ENCODE peak calls at places on chromosome 19, in five cellular contexts. M is amniotic stem cell; S is stimulated activated CD4-positive, alpha-beta T cell treated with anti-CD3 and anti-CD28 coated beads, Interleukin-12 subunit alpha, Interleukin-12 subunit beta, amount 100 ng/mL, for 24 hours; F is AG08396; D is activated CD4-positive, alpha-beta T cell treated with anti-CD3 and anti-CD28 coated beads for 48 hours. L is an unnamed sample.

GRCh38 chr19:54684537-54684936 is 21.8 kb downstream of the LILRB4 start:
- DNase-seq in M (no peak), S (no peak), F (peak), D (peak), L (no peak)

GRCh38 chr19:29546583-29547190 is 20.9 kb downstream of the VSTM2B start:
- DNase-seq in M (no peak), S (no peak), F (no peak), D (no peak), L (peak)

GRCh38 chr19:2770055-2771013 is 12.7 kb downstream of the SGTA start:
- DNase-seq in M (no peak), S (no peak), F (peak), D (no peak), L (no peak)

GRCh38 chr19:56617531-56617930 is 22.4 kb downstream of the ZNF71 start:
- DNase-seq in M (no peak), S (no peak), F (no peak), D (no peak), L (no peak)

GRCh38 chr19:47520839-47521238 is 6.0 kb upstream of the NAPA start:
- DNase-seq in M (no peak), S (no peak), F (no peak), D (no peak), L (no peak)

GRCh38 chr19:41795031-41795461 is 1.3 kb upstream of the CEACAM3 start:
- DNase-seq in M (no peak), S (peak), F (no peak), D (peak), L (no peak)

GRCh38 chr19:29909545-29909944 is 32.5 kb upstream of the URI1 start:
- DNase-seq in M (no peak), S (no peak), F (no peak), D (no peak), L (no peak)

GRCh38 chr19:19176950-19177349 is 6.9 kb upstream of the MEF2B start:
- DNase-seq in M (no peak), S (no peak), F (no peak), D (no peak), L (no peak)

GRCh38 chr19:53112286-53112685 is 9.1 kb upstream of the ZNF160 start:
- DNase-seq in M (no peak), S (no peak), F (no peak), D (no peak), L (no peak)

GRCh38 chr19:45761714-45762113 is 7.3 kb downstream of the SIX5 start:
- DNase-seq in M (no peak), S (no peak), F (no peak), D (no peak), L (no peak)

GRCh38 chr19:48321372-48321621 is 4.1 kb upstream of the EMP3 start:
- DNase-seq in M (peak), S (peak), F (peak), D (peak), L (peak)

GRCh38 chr19:892243-892996 is 567 bp downstream of the MED16 start:
- DNase-seq in M (no peak), S (no peak), F (no peak), D (no peak), L (no peak)

GRCh38 chr19:58559275-58560006 is 1.0 kb upstream of the UBE2M start:
- DNase-seq in M (no peak), S (peak), F (peak), D (peak), L (peak)

GRCh38 chr19:35251456-35251855 is 2.7 kb downstream of the LSR start:
- DNase-seq in M (no peak), S (no peak), F (no peak), D (no peak), L (peak)

GRCh38 chr19:50311723-50312635 is 17.2 kb downstream of the KCNC3 start:
- DNase-seq in M (no peak), S (no peak), F (no peak), D (peak), L (no peak)

GRCh38 chr19:2273356-2274184 is 8.4 kb downstream of the PEAK3 start:
- DNase-seq in M (no peak), S (peak), F (peak), D (peak), L (peak)

GRCh38 chr19:1591421-1592022 is 1.1 kb downstream of the MBD3 start:
- DNase-seq in M (no peak), S (peak), F (peak), D (peak), L (no peak)

GRCh38 chr19:48772503-48772953 is 17.2 kb downstream of the FGF21 start:
- DNase-seq in M (no peak), S (no peak), F (no peak), D (no peak), L (no peak)

GRCh38 chr19:2495130-2495641 is 19.3 kb downstream of the GADD45B start:
- DNase-seq in M (peak), S (no peak), F (peak), D (no peak), L (peak)

GRCh38 chr19:38073806-38074685 is 150.0 kb downstream of the DPF1 start:
- DNase-seq in M (no peak), S (no peak), F (no peak), D (no peak), L (no peak)

GRCh38 chr19:44738603-44739585 is 9.6 kb upstream of the BCL3 start:
- DNase-seq in M (no peak), S (no peak), F (no peak), D (no peak), L (no peak)

GRCh38 chr19:4063369-4064072 is 3.2 kb downstream of the ZBTB7A start:
- DNase-seq in M (no peak), S (no peak), F (no peak), D (no peak), L (no peak)

GRCh38 chr19:51456541-51457290 is 1.5 kb downstream of the SIGLEC8 start:
- DNase-seq in M (no peak), S (no peak), F (no peak), D (no peak), L (no peak)

GRCh38 chr19:5436101-5436947 is 18.9 kb upstream of the ZNRF4 start:
- DNase-seq in M (peak), S (no peak), F (peak), D (peak), L (no peak)

GRCh38 chr19:13961826-13962737 is 9.8 kb downstream of the DCAF15 start:
- DNase-seq in M (no peak), S (no peak), F (peak), D (no peak), L (no peak)

GRCh38 chr19:13902993-13903555 is 2.8 kb downstream of the BRME1 start:
- DNase-seq in M (no peak), S (no peak), F (no peak), D (peak), L (no peak)

GRCh38 chr19:29118384-29118783 is 94.6 kb downstream of the UQCRFS1 start:
- DNase-seq in M (no peak), S (no peak), F (no peak), D (no peak), L (no peak)

GRCh38 chr19:53664760-53665159 is 33.0 kb downstream of the DPRX start:
- DNase-seq in M (no peak), S (no peak), F (no peak), D (no peak), L (no peak)

GRCh38 chr19:14004619-14005380 is 1.3 kb downstream of the RFX1 start:
- DNase-seq in M (no peak), S (no peak), F (peak), D (no peak), L (peak)

GRCh38 chr19:40623403-40624239 is 22.5 kb downstream of the LTBP4 start:
- DNase-seq in M (no peak), S (no peak), F (no peak), D (peak), L (peak)

GRCh38 chr19:1172353-1173159 is 1.5 kb downstream of the SBNO2 start:
- DNase-seq in M (peak), S (no peak), F (peak), D (no peak), L (peak)

GRCh38 chr19:46019270-46019669 is 3.6 kb downstream of the PGLYRP1 start:
- DNase-seq in M (no peak), S (no peak), F (no peak), D (no peak), L (no peak)

GRCh38 chr19:46374526-46375475 is 27.9 kb downstream of the PPP5C start:
- DNase-seq in M (no peak), S (no peak), F (no peak), D (peak), L (peak)

GRCh38 chr19:47713046-47714021 is at the start of gene EHD2:
- DNase-seq in M (peak), S (no peak), F (peak), D (peak), L (peak)

GRCh38 chr19:7010722-7011593 is 10.3 kb downstream of the MBD3L2B start:
- DNase-seq in M (no peak), S (no peak), F (no peak), D (peak), L (no peak)

L was measured in upper lobe of right lung.